ENCODE peak calls at places on chromosomes 13 and 19, in nine cellular contexts. K, R, I, B, Y, W, T, G and V are unnamed samples.

GRCh38 chr13:32594339-32594738 is 8.1 kb downstream of the PDS5B start:
- DNase-seq in R (no peak), Y (no peak), I (no peak), T (no peak), G (no peak), B (no peak), W (peak; percentile 44), K (no peak), V (no peak)

GRCh38 chr13:24145231-24145630 is 15.3 kb upstream of the SPATA13 start:
- DNase-seq in W (peak; percentile 13), R (no peak), K (no peak), Y (no peak), B (no peak), G (no peak), T (no peak), I (no peak), V (no peak)

GRCh38 chr19:55189424-55189823 is 9.3 kb upstream of the SYT5 start:
- DNase-seq in K (no peak), I (peak; percentile 65), T (no peak), G (peak; percentile 65), R (no peak), Y (peak; percentile 65), B (peak; percentile 30), W (peak; percentile 98), V (no peak)

GRCh38 chr13:39888865-39889810 is 233.7 kb downstream of the COG6 start:
- DNase-seq in W (peak; percentile 41), T (no peak), R (no peak), G (no peak), I (no peak), B (no peak), K (no peak), Y (no peak), V (no peak)

GRCh38 chr13:68099616-68100015 is 869.5 kb upstream of the PCDH9 start:
- DNase-seq in R (no peak), K (no peak), G (no peak), Y (no peak), B (no peak), T (no peak), W (peak; percentile 23), I (peak; percentile 48), V (no peak)

GRCh38 chr13:89695343-89696257 is 1651.9 kb upstream of the MIR17HG start:
- DNase-seq in W (peak; percentile 50), I (peak; percentile 10), B (no peak), R (no peak), G (no peak), Y (peak; percentile 64), K (no peak), T (peak; percentile 67), V (no peak)

GRCh38 chr19:53045536-53045935 is 996 bp downstream of the ERVV-2 start:
- DNase-seq in I (no peak), T (no peak), W (no peak), R (no peak), B (no peak), G (no peak), K (no peak), Y (no peak), V (no peak)

GRCh38 chr19:38448225-38448624 is 14.7 kb downstream of the RYR1 start:
- DNase-seq in T (no peak), R (no peak), K (no peak), W (no peak), B (no peak), I (no peak), G (no peak), Y (no peak), V (no peak)

GRCh38 chr19:8240274-8241229 is 31.4 kb downstream of the CERS4 start:
- DNase-seq in B (peak; percentile 89), K (peak; percentile 87), W (peak; percentile 89), R (peak; percentile 83), Y (peak; percentile 80), I (peak; percentile 68), T (peak; percentile 54), G (peak; percentile 91), V (no peak)

GRCh38 chr13:19681517-19681916 is 48.1 kb downstream of the MPHOSPH8 start:
- DNase-seq in W (peak; percentile 22), K (no peak), Y (no peak), I (no peak), G (no peak), R (no peak), B (no peak), T (no peak), V (no peak)

GRCh38 chr19:30479231-30479630 is 107.0 kb downstream of the ZNF536 start:
- DNase-seq in Y (no peak), I (no peak), R (no peak), G (no peak), B (no peak), T (no peak), K (no peak), W (no peak), V (no peak)

GRCh38 chr19:3065675-3066357 is 3.5 kb upstream of the TLE5 start:
- DNase-seq in T (no peak), Y (no peak), R (peak; percentile 87), W (no peak), B (no peak), K (peak; percentile 80), G (no peak), I (no peak), V (no peak)

GRCh38 chr13:43303040-43303729 is 279.8 kb downstream of the DNAJC15 start:
- DNase-seq in B (peak; percentile 54), T (peak; percentile 28), R (no peak), Y (peak; percentile 89), W (peak; percentile 66), I (no peak), G (no peak), K (no peak), V (peak; percentile 51)

GRCh38 chr13:97425570-97425969 is 8.4 kb upstream of the RAP2A start:
- DNase-seq in R (no peak), B (no peak), K (no peak), W (no peak), Y (no peak), T (no peak), G (no peak), I (no peak), V (no peak)

GRCh38 chr13:61029064-61029463 is 386.6 kb downstream of the PCDH20 start:
- DNase-seq in R (no peak), K (no peak), B (no peak), Y (no peak), I (no peak), W (no peak), G (no peak), T (no peak), V (no peak)

GRCh38 chr13:81597101-81597500 is 1256.2 kb upstream of the SPRY2 start:
- DNase-seq in T (no peak), Y (no peak), G (no peak), R (no peak), K (no peak), W (no peak), B (no peak), I (no peak), V (no peak)

GRCh38 chr13:111489301-111489700 is 168.9 kb downstream of the TEX29 start:
- DNase-seq in B (no peak), K (no peak), G (no peak), T (no peak), W (no peak), Y (no peak), R (no peak), I (no peak), V (no peak)
- TF ChIP-seq CTCF in B (no peak), K (no peak), G (no peak), T (no peak), W (no peak), Y (no peak), R (no peak), I (no peak), V (no peak)

DNA sequence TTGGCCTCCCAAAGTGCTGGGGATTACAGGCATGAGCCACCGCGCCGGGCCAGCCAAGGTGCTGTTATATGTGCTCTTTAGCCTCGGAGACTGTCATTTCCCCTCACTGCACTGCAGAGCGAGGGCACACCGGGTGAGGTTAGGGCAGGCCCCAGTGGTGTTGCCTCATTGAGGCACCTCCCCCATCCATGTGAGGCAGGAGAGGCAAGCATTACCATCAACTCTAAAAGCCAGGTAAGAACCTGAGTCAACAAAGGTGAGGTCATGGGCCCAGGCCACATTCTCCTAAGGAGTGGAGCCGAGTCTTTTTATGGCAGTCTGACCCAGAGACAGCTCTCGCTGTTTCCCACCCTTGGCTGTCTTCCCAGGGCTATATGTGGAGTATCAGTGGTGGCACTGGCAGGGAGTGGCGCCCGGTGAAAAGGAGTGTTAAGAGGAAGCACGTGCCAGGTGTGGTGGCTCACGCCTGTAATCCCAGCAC is 10.9 kb downstream of the B3GNT8 start:
- DNase-seq in I (no peak), R (no peak), B (no peak), K (no peak), W (no peak), G (peak; percentile 86), T (no peak), Y (no peak), V (no peak)
- TF ChIP-seq CTCF in I (no peak), R (no peak), B (no peak), K (no peak), W (no peak), G (no peak), T (no peak), Y (no peak), V (no peak)

DNA sequence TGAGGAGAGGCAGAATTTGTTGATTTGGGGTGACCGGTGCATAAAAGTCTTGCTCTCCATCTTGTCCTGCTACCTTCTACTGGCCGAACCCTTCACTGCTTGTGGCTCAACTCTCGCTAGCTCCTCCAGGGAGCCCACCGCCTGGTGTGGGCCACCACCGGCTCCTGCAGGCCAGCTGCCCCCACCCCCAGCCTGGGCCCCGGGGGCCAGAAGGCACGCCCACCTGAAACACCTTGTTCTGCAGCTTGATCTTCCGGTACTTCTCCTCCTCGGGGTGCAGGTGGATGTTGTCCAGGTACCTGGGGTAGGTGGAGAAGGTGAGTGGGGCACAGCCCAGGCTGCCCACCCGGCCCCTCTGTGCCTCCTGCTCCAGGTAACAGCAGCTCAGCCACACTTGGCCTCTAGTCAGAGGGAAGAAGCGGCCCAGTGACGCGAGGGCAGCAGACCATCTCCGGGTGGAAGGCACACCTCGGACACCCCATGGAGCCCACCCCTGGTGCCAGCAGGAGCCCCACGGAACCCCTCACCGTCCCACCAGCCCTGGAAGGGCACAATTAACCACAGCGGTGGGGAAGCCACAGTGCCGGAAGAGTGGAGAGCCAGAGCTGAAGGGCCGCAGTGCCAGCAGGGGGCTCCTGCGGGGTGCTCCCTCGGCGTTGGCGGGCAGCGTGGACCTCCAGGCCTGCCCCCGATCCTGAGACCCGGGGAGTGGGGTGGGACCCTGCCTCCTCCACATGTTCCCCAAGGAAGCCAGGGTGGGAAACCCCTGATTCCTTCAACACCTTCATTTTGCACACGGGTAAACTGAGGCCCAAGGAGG is 10.1 kb downstream of the UBXN6 start:
- DNase-seq in T (no peak), R (no peak), Y (no peak), B (no peak), K (no peak), G (no peak), W (no peak), I (no peak), V (no peak)
- TF ChIP-seq CTCF in T (no peak), R (no peak), Y (no peak), B (no peak), K (no peak), G (no peak), W (no peak), I (no peak), V (no peak)

GRCh38 chr19:42254083-42254849 is 662 bp downstream of the ERF start:
- DNase-seq in Y (peak; percentile 72), W (peak; percentile 58), I (no peak), R (peak; percentile 81), K (peak; percentile 91), B (peak; percentile 79), G (peak; percentile 84), T (peak; percentile 67), V (no peak)
- TF ChIP-seq CTCF in Y (no peak), W (no peak), I (no peak), R (peak; percentile 0), K (no peak), B (peak; percentile 28), G (no peak), T (no peak), V (no peak)